ENCODE peak calls at places on chromosomes 12 and 14, in four cellular contexts. X is Karpas-422, F is dorsolateral prefrontal cortex, K is right cardiac atrium. C is an unnamed sample. For H3K27me3, the result is how much of the 10 kb centered on the place peaks cover.

GRCh38 chr12:93573552-93574223 is 1.2 kb downstream of the SOCS2 start:
- DNase-seq in X (no peak), F (no peak), K (no peak), C (peak)

GRCh38 chr12:75721231-75721641 is 209.8 kb upstream of the KRR1 start:
- DNase-seq in X (no peak), F (no peak), K (no peak), C (no peak)

GRCh38 chr12:71981149-71981548 is 42.5 kb downstream of the TPH2 start:
- DNase-seq in X (no peak), F (no peak), K (no peak), C (no peak)

GRCh38 chr14:35534130-35534883 is at the start of gene INSM2:
- DNase-seq in X (peak), F (no peak), K (peak), C (no peak)

GRCh38 chr12:12474931-12475485 is 87.7 kb downstream of the DUSP16 start:
- DNase-seq in X (no peak), F (no peak), K (no peak), C (no peak)

GRCh38 chr14:21965042-21965441 is 291.4 kb upstream of the OR4E1 start:
- DNase-seq in X (no peak), F (no peak), K (no peak), C (no peak)

GRCh38 chr12:130663510-130663909 is 52.6 kb downstream of the RIMBP2 start:
- DNase-seq in X (no peak), F (no peak), K (no peak), C (no peak)

GRCh38 chr12:68455676-68456345 is 123.6 kb upstream of the MDM1 start:
- DNase-seq in X (no peak), F (no peak), K (no peak), C (no peak)

GRCh38 chr12:109731231-109731731 is 17.7 kb downstream of the FAM222A start:
- DNase-seq in X (no peak), F (peak), K (peak), C (no peak)

GRCh38 chr14:89851031-89851430 is 103.5 kb downstream of the EFCAB11 start:
- DNase-seq in X (no peak), F (no peak), K (no peak), C (no peak)

GRCh38 chr14:88044129-88044727 is 39.3 kb downstream of the GPR65 start:
- DNase-seq in X (no peak), F (no peak), K (no peak), C (no peak)

GRCh38 chr14:99282261-99283050 is 10.5 kb upstream of the BCL11B start:
- DNase-seq in X (no peak), F (no peak), K (no peak), C (no peak)
- H3K27me3 ChIP-seq in X (under half), F (under half), K (under half), C (under half)

DNA sequence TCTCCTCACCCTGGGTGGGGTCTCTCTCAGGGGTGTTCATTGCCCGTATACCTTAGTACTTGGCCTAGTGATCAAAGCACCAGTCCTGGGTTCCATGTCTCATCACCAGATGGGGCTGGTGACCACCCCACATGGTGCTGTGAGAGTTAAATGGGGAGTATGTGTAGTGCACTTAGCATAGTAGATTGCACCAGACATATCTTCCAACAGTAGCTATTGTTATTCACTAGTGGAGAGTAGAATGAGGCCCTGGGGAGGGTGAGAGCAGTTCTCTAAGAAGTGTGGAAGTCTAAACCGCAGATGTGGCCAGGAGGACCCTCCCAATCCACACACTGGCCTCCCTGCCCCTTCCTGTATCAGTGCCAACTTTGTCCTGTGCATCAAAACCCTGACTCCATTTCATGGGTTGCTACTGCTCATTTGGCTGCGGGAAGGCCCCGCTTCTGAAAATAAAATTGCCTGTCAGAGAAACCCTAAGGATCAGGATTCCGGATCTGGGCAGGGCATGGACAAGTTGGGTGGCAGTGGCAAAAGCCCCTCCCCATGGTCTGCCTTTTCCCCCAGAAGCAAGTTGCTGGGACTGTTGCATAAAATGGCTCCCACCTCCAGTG is 4.4 kb downstream of the CD9 start:
- DNase-seq in X (no peak), F (no peak), K (peak), C (no peak)
- H3K4me3 ChIP-seq in X (no peak), F (peak), K (no peak), C (peak)

DNA sequence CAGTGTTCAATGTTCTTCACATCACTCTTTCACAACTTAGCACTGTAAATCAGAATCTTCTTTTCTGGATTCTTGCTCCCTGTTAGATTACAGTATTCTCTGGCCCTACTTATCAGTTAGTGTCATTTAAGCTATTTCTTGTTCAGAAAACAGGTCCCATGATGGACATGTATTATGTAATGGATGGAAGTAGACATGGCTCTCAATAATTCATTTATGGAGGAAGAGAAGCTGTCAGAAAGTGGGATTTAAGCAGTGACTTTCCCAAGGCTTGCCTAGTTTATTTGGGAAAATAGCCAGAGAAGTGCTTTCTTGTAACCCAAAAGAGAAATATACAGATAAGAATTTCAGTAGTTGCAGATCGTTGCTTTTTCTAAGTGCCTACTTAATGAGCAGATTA is 1.6 kb downstream of the ERC1 start:
- DNase-seq in X (peak), F (no peak), K (no peak), C (no peak)
- H3K27ac ChIP-seq in X (no peak), F (peak), K (no peak), C (peak)

GRCh38 chr12:41709463-41710285 is 435.0 kb downstream of the GXYLT1 start:
- DNase-seq in X (no peak), F (no peak), K (no peak), C (no peak)
- H3K27me3 ChIP-seq in X (under half), F (under half), K (under half), C (under half)

DNA sequence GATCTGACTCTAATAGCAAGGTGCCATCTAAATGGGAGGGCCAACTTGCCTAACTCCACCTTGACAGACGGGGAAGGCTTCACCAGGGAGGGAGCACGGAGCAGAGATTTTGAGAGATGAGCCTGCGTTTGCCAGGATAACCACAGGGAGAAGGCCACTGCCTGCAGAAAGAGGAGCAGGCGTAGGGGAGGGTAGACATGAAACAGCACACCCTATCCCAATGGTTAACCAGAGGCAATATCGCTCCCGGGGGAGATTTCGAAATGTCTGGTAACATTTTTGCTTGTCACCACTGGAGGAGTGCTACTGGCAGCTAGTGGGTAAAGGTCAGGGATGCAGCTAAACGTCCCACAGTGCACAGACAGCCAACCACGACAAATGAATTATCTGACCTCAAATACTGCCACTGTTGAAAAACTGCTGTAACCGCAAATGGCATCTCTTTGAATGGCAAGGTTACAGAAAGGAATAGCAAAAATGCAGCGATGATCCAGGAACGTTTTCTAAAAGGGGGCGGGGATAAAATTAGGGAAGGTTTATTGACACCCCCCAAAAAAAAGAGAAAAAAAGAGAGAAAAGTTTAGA is 126.0 kb upstream of the ATF7IP start:
- DNase-seq in X (peak), F (no peak), K (peak), C (peak)
- H3K4me3 ChIP-seq in X (peak), F (no peak), K (no peak), C (no peak)

DNA sequence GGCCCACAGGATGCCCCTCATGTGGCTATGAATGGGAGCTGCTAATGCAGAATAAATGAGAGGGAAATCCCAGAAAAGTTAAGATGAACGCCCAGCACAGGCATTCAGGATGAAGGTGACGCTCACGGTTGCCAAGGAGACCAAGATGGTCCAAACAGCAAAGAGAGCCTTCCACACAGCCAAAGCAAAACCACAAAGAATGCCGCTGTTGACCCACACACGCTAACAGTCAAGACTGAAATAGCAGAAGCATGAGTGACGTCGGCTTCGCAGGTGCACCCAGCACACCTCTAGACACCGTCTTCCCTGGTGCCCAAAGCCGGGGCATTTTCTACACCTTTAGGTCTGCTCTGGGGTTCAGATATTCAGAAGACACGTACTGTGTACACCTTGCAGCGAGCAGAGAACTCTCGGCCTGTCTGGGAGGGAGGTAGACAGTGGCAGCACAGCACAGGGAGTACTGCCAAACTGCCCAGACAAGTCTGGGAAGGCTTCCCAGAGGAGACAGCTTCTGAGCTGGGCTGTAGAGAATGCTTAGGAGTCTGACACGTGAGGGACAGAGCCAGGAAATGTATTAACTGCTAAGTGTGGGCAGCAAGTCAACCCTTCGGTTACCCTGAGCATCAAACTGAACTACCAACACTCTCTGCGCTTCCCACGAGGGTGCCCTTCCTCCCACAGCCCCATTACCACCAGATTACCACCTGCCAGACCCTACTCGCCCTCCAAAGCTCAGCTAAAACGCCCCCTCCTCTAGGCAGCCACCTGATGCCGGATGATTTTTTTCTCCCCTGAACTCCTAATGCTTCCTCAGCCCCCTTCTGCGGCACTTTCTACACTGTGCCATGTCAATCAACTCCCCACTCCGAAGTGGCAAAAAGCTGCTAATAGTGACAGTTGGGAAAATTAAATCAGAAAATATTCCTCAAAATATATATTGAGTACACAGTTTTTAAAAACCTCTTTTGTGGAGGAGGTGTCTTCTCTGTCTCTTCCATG is 50.1 kb downstream of the CCDC88C start:
- DNase-seq in X (peak), F (no peak), K (no peak), C (no peak)
- H3K27ac ChIP-seq in X (no peak), F (peak), K (peak), C (peak)

C was measured in heart right ventricle.